ENCODE peak calls at places on chromosomes 4 and X, in six cellular contexts. B, C, U, V, O and G are unnamed samples.

GRCh38 chr4:87745058-87745842 is 54.1 kb upstream of the IBSP start:
- DNase-seq in V (no peak), B (no peak), C (no peak), U (no peak), O (peak; percentile 16), G (no peak)

GRCh38 chr4:121462660-121463261 is 81.9 kb upstream of the QRFPR start:
- DNase-seq in O (peak; percentile 34), V (peak; percentile 83), U (peak; percentile 66), B (peak; percentile 85), C (peak; percentile 15), G (peak; percentile 58)

GRCh38 chr4:157014621-157015591 is 43.3 kb upstream of the PDGFC start:
- DNase-seq in V (no peak), C (no peak), O (peak; percentile 14), B (peak; percentile 92), U (peak; percentile 83), G (peak; percentile 12)

GRCh38 chr4:680931-681645 is 6.7 kb downstream of the MYL5 start:
- DNase-seq in U (no peak), O (peak; percentile 62), B (peak; percentile 53), V (no peak), C (peak; percentile 85), G (peak; percentile 46)

GRCh38 chr4:129498626-129499025 is 402.7 kb downstream of the C4orf33 start:
- DNase-seq in U (no peak), C (no peak), B (no peak), O (no peak), V (no peak), G (no peak)

GRCh38 chr4:160877087-160877790 is 1286.6 kb downstream of the FSTL5 start:
- DNase-seq in C (no peak), O (no peak), V (no peak), U (no peak), B (no peak), G (no peak)

GRCh38 chr4:159075531-159075932 is 27.3 kb upstream of the RAPGEF2 start:
- DNase-seq in U (no peak), B (no peak), C (no peak), V (no peak), O (no peak), G (no peak)

GRCh38 chrX:110066488-110067225 is 63.7 kb downstream of the TMEM164 start:
- DNase-seq in O (no peak), B (no peak), C (no peak), U (no peak), V (peak; percentile 37), G (no peak)

GRCh38 chr4:89166971-89167475 is 55.7 kb downstream of the TIGD2 start:
- DNase-seq in B (no peak), U (no peak), C (no peak), O (no peak), V (no peak), G (no peak)

GRCh38 chrX:48540015-48540350 is 469 bp downstream of the TBC1D25 start:
- DNase-seq in O (peak; percentile 51), U (no peak), C (peak; percentile 61), B (peak; percentile 47), V (peak; percentile 27), G (peak; percentile 46)

GRCh38 chrX:142977128-142977914 is 48.4 kb upstream of the SPANXN4 start:
- DNase-seq in U (no peak), B (no peak), V (peak; percentile 37), O (no peak), C (peak; percentile 52), G (no peak)

GRCh38 chr4:107034091-107034698 is 1.9 kb downstream of the DKK2 start:
- DNase-seq in V (no peak), B (peak; percentile 26), C (no peak), O (peak; percentile 63), U (no peak), G (peak; percentile 44)

GRCh38 chr4:99998062-99998880 is 48.2 kb upstream of the H2AZ1 start:
- DNase-seq in B (peak; percentile 54), O (no peak), C (peak; percentile 32), U (peak; percentile 31), V (peak; percentile 56), G (no peak)

GRCh38 chr4:66688674-66689073 is 856.6 kb downstream of the CENPC start:
- DNase-seq in C (no peak), U (peak; percentile 39), V (peak; percentile 27), O (no peak), B (peak; percentile 55), G (no peak)

GRCh38 chr4:20422398-20422797 is 170.7 kb downstream of the SLIT2 start:
- DNase-seq in B (peak; percentile 76), V (peak; percentile 44), C (peak; percentile 22), U (peak; percentile 26), O (peak; percentile 71), G (peak; percentile 65)

GRCh38 chr4:90069151-90069550 is 58.0 kb upstream of the CCSER1 start:
- DNase-seq in C (no peak), V (no peak), B (peak; percentile 2), O (no peak), U (peak; percentile 1), G (peak; percentile 9)

GRCh38 chr4:651884-652642 is 22.0 kb downstream of the ATP5ME start:
- DNase-seq in V (no peak), B (no peak), U (no peak), C (no peak), O (no peak), G (no peak)

GRCh38 chr4:40662962-40663604 is 33.4 kb upstream of the RBM47 start:
- DNase-seq in U (peak; percentile 29), V (no peak), B (peak; percentile 41), O (no peak), C (peak; percentile 42), G (peak; percentile 26)

GRCh38 chrX:24360272-24360671 is at the start of gene SUPT20HL1:
- DNase-seq in B (no peak), C (no peak), U (no peak), V (no peak), O (no peak), G (no peak)

GRCh38 chrX:131595120-131595519 is 51.2 kb downstream of the OR13H1 start:
- DNase-seq in C (no peak), O (no peak), U (no peak), B (peak; percentile 28), V (no peak), G (no peak)

GRCh38 chr4:78033859-78034258 is 23.3 kb upstream of the FRAS1 start:
- DNase-seq in V (no peak), B (no peak), C (no peak), O (no peak), U (no peak), G (no peak)

GRCh38 chrX:153609917-153610833 is 11.2 kb upstream of the CCNQ start:
- DNase-seq in C (peak; percentile 72), U (peak; percentile 23), V (no peak), B (peak; percentile 75), O (peak; percentile 87), G (peak; percentile 78)

GRCh38 chr4:174674305-174674840 is 152.1 kb upstream of the HPGD start:
- DNase-seq in V (no peak), U (no peak), O (no peak), C (no peak), B (peak; percentile 63), G (no peak)

DNA sequence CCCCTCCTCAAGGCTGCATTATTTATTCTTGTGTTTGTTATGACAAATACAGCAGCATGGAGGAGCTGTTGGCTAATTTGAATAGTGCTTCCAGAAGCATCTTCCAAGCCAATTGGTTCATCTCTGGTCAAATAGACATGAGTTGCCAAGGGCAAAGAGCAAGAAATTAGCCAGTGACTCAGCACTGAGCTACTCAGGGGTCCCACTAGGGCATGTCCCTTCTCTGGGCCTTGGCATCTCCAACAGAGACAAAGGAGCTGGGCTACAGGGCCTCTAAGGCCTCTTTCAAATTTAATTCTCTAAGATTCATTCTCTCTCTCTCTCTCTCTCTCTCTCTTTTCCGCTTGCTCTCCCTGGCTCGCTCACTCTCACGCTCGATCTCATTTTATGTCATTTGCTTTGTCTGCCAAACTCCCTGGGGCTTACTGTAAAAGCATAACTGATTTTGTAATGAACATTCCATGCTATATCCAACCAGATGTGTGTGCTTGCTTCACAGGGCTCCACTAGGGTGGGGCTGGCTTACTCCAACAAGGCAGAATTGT is 86.7 kb upstream of the MAGEA4 start:
- DNase-seq in O (no peak), V (no peak), U (peak; percentile 80), C (no peak), B (peak; percentile 87), G (no peak)
- TF ChIP-seq CTCF in O (no peak), V (no peak), U (peak; percentile 31), C (no peak), B (peak; percentile 42), G (no peak)

DNA sequence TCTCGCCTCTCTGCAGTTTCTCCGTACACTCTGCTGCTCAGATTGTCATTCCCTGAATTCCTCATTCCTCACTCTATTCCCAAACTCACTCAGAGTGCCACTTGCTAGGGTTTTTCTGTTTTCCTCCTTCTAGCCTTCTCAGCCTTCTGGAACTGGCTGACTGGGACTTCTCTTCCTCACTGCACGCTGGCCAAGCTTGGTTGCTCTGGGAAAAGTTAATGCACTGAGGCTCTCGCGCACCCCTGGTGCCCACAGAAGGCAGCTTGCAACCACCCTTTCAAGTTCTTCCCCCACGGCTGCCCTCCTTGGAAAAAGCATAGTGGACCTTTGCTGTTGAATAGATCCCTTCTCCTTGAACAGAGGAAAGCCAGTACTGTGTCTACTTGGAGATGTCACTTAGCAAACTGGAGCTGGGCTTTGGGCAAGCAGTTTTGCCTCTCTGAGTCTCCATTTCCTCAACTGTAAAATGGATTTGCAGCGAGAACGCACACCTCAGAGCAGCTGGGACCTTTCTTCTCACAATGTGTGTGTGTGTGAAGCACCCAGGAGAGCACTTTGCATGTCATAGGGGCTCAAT is 6.0 kb upstream of the CCKAR start:
- DNase-seq in C (no peak), V (no peak), U (no peak), B (no peak), O (no peak), G (no peak)
- TF ChIP-seq CTCF in C (no peak), V (no peak), U (peak; percentile 18), B (no peak), O (no peak), G (no peak)

GRCh38 chr4:180994722-180995121 is 1248.5 kb upstream of the TENM3 start:
- DNase-seq in C (no peak), O (no peak), B (no peak), V (no peak), U (no peak), G (no peak)

GRCh38 chr4:180990931-180991330 is 1252.3 kb upstream of the TENM3 start:
- DNase-seq in O (no peak), B (no peak), C (no peak), U (no peak), V (no peak), G (no peak)

GRCh38 chr4:180999217-180999616 is 1244.0 kb upstream of the TENM3 start:
- DNase-seq in C (no peak), O (no peak), U (no peak), B (no peak), V (no peak), G (no peak)

DNA sequence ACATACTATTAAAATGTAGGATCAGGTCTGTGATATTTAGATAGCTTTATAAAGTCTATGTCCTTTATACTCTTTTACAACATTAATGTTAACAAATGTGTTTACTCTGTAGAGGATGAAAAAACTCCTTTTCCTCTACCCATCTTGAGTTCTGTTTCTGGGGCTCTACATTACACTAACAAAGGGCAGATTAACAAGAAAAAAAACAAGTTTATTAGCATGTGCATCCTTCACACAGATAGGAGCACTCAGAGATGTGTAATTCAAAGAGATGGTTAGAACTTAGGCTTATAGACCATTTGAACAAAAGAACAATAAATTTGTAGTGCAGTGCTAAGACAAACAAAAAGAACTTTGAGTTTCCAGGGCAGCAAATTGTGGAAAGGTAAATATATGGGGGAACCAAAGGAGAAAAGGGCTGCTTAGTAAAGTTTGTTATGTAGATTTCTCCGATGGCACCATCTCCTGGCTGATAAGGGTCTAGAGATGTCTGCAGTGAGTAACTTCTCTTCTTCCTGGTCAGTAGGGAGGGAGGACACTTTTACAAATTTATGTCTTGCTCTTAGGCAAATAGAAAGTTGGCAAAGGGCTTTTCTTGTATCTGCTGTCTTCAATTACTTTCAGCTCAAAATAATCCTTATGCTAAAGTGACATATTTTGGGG is 1249.9 kb upstream of the TENM3 start:
- DNase-seq in O (no peak), C (no peak), B (no peak), V (no peak), U (no peak), G (no peak)
- TF ChIP-seq CTCF in O (no peak), C (no peak), B (no peak), V (no peak), U (no peak), G (no peak)

GRCh38 chr4:53346920-53347852 is 18.7 kb downstream of the SCFD2 start:
- DNase-seq in V (no peak), B (peak; percentile 23), C (no peak), U (no peak), O (no peak), G (no peak)
- TF ChIP-seq CTCF in V (no peak), B (no peak), C (no peak), U (no peak), O (no peak), G (no peak)